ENCODE peak calls at places on chromosomes 7 and 10, in seven cellular contexts. K is heart left ventricle, X is PC-9, H is IMR-90, U is breast epithelium, Q is dorsolateral prefrontal cortex, Z is spleen. S is an unnamed sample.

GRCh38 chr7:7554647-7555575 is 11.8 kb upstream of the MIOS start:
- DNase-seq in Q (no peak), Z (no peak), X (no peak), H (no peak), U (no peak), K (no peak), S (no peak)

GRCh38 chr10:88379575-88379974 is 203.5 kb downstream of the RNLS start:
- DNase-seq in H (peak), Z (no peak), K (no peak), U (no peak), Q (no peak), X (no peak), S (no peak)

GRCh38 chr7:144854839-144855424 is 19.1 kb upstream of the TPK1 start:
- DNase-seq in U (no peak), K (no peak), Q (no peak), X (no peak), H (no peak), Z (no peak), S (no peak)

GRCh38 chr10:48253970-48254657 is 20.4 kb downstream of the FRMPD2 start:
- DNase-seq in Q (no peak), H (no peak), U (peak), Z (no peak), K (no peak), X (peak), S (no peak)

GRCh38 chr7:15723840-15724239 is 37.4 kb upstream of the MEOX2 start:
- DNase-seq in H (no peak), U (no peak), K (peak), Z (no peak), X (no peak), Q (no peak), S (no peak)

GRCh38 chr10:80509403-80510161 is 28.1 kb upstream of the SH2D4B start:
- DNase-seq in K (peak), X (peak), U (no peak), Q (no peak), H (peak), Z (peak), S (no peak)

GRCh38 chr10:96532523-96532922 is 18.8 kb upstream of the TLL2 start:
- DNase-seq in X (no peak), Q (no peak), H (peak), U (no peak), Z (no peak), K (no peak), S (no peak)

GRCh38 chr10:24277771-24278518 is 69.0 kb downstream of the KIAA1217 start:
- DNase-seq in U (no peak), K (peak), H (no peak), Z (no peak), X (no peak), Q (no peak), S (peak)

DNA sequence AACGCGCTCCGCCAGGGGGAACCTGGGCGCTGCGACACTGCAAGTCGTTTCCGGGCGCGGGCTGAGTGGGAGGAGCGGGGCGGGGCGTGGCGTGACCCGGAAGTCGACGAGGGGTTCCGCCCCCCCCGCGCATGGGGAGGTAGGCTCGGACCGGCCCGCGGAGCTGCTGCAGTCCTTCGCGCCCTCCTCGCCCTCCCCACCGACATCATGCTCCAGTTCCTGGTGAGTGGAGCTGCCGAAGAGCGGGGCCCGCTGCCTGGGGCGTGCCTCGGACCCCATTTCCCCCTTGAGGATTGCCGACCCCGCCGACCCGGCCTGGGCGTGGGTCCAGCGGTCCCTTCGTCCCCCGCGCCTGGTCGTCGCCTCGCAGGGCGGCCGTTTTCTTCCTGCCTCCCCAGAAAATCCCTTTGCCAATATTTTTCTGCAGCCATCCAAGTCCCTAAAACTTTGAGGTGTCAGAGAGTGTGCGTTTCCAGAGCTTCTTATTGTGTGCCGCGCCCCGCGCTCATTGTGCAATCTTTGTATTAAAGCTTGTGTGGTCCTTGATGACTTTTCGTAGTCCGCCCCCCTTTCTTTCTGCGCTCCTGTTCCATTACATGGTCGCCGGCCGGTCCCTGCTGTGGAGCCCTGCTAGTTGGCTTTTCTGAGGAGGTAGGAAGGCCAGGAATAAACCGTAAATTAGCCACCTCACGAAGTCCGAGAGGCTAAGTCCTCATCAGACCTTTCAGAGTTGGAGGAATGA is at the start of gene STMP1:
- DNase-seq in U (peak), X (peak), H (peak), Z (peak), K (peak), Q (peak), S (peak)
- TF ChIP-seq CTCF in U (no peak), X (peak), H (peak), Z (peak), K (peak), Q (peak), S (no peak)

DNA sequence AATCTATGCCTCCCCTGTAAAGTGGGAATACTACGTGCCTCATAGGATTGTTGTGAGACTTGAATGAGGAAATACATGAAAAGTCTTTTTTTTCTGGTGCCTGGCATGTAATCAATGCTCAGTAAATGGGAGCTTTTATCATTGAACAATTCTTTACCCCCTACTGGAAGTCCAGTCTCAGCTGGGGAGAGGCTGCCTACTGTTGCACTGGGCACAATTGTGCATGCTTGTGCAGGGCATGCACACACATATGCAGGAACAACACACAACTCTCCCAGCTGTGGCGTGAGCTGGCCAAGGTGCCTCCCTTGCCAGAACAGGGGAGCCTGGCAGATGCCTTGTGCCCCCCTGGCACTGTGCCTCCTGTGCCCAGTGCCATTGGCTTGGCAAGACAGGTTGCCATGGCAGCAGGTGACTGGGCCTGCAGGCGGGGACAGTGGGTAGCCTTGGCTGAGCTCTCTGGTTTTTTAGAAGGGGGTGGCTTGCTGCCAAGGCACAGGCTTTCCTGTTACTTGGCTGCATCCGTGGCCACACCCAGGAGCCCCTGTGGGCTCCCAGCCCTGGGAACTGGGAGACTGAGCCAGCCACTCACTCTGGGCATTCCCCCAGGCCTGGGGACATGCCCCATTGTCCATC is 16.1 kb upstream of the PALD1 start:
- DNase-seq in X (peak), Q (peak), K (peak), U (peak), H (no peak), Z (peak), S (peak)
- H3K27ac ChIP-seq in X (no peak), Q (peak), K (no peak), U (peak), H (no peak), Z (no peak), S (peak)

GRCh38 chr7:131503639-131504038 is 52.8 kb downstream of the PODXL start:
- DNase-seq in X (no peak), Q (no peak), U (no peak), Z (no peak), H (no peak), K (no peak), S (no peak)
- H3K4me3 ChIP-seq in X (no peak), Q (no peak), U (no peak), Z (no peak), H (no peak), K (no peak), S (no peak)

DNA sequence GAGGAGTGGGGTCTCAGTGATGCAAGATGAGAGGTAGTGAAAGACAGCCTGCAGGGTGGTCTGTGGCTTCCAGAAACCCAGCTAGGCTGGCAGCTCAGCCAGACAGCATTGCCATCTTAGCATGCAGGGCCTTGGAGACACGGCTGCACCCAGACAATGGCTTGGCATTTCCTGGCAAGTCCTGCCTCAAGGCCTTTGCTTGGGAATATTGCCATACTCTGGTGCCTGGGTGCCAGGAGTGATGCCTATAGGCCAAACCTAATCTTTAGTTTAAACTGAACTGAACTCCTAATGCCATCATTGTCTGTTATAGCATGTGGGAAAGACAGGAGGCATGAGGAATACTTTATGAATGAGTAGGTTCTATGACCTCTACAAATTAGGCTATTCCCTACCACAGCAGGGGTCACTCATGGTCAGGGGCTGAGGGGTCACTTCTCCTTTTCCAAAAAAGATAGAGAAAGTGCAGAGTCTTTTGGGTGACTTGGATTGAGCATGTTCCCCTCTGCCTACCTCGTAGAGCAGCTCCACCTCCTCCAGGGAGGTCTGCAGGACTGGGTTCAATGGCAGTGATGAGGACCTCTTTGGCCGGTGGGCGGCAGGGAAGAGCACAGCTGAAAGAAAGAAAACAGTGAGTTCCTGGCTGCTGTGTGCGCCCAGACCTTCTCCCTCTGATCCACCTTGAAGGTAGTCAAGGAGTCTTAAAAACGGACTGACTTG is 8.8 kb upstream of the SLC13A4 start:
- DNase-seq in U (no peak), Z (no peak), X (no peak), Q (no peak), K (no peak), H (no peak), S (no peak)
- TF ChIP-seq CTCF in U (no peak), Z (no peak), X (no peak), Q (no peak), K (no peak), H (no peak), S (no peak)